ENCODE peak calls at places on chromosome 12, in four cellular contexts. One of them, this sample, is unnamed.

GRCh38 chr12:50765325-50765911 is 1.5 kb downstream of the ATF1 start:
- DNase-seq in HepG2: peak; percentile 50
- DNase-seq in HCT116: no peak
- DNase-seq in K562: peak; percentile 71
- DNase-seq in this sample: peak; percentile 75

GRCh38 chr12:91722072-91722471 is 423.6 kb downstream of the BTG1 start:
- DNase-seq in HepG2: no peak
- DNase-seq in K562: no peak
- DNase-seq in HCT116: no peak
- DNase-seq in this sample: no peak

GRCh38 chr12:58818546-58818945 is 101.8 kb downstream of the LRIG3 start:
- DNase-seq in HCT116: no peak
- DNase-seq in K562: no peak
- DNase-seq in HepG2: no peak
- DNase-seq in this sample: no peak

GRCh38 chr12:124746649-124747425 is 116.8 kb downstream of the SCARB1 start:
- DNase-seq in HepG2: no peak
- DNase-seq in K562: no peak
- DNase-seq in HCT116: no peak
- DNase-seq in this sample: no peak

GRCh38 chr12:76260390-76260748 is 87.8 kb downstream of the BBS10 start:
- DNase-seq in K562: no peak
- DNase-seq in HepG2: no peak
- DNase-seq in HCT116: no peak
- DNase-seq in this sample: no peak

GRCh38 chr12:79381246-79382208 is 309.2 kb downstream of the PAWR start:
- DNase-seq in HepG2: no peak
- DNase-seq in HCT116: no peak
- DNase-seq in K562: no peak
- DNase-seq in this sample: no peak

GRCh38 chr12:52175411-52176350 is 16.1 kb downstream of the KRT80 start:
- DNase-seq in HCT116: no peak
- DNase-seq in K562: no peak
- DNase-seq in HepG2: peak; percentile 36
- DNase-seq in this sample: no peak

GRCh38 chr12:109723311-109723791 is 9.7 kb downstream of the FAM222A start:
- DNase-seq in K562: no peak
- DNase-seq in HepG2: no peak
- DNase-seq in HCT116: no peak
- DNase-seq in this sample: no peak

GRCh38 chr12:111168009-111168786 is 200.7 kb downstream of the PHETA1 start:
- DNase-seq in HepG2: no peak
- DNase-seq in K562: no peak
- DNase-seq in HCT116: no peak
- DNase-seq in this sample: no peak

GRCh38 chr12:49161092-49161795 is 27.6 kb downstream of the TUBA1A start:
- DNase-seq in HepG2: no peak
- DNase-seq in HCT116: no peak
- DNase-seq in K562: no peak
- DNase-seq in this sample: no peak

GRCh38 chr12:95473440-95473946 is 459 bp upstream of the METAP2 start:
- DNase-seq in HCT116: peak; percentile 19
- DNase-seq in K562: peak; percentile 42
- DNase-seq in HepG2: peak; percentile 39
- DNase-seq in this sample: peak; percentile 18

GRCh38 chr12:108479364-108480070 is 35.6 kb upstream of the FICD start:
- DNase-seq in HCT116: no peak
- DNase-seq in K562: no peak
- DNase-seq in HepG2: no peak
- DNase-seq in this sample: no peak

GRCh38 chr12:113587720-113588119 is 116.0 kb upstream of the LHX5 start:
- DNase-seq in HCT116: no peak
- DNase-seq in HepG2: no peak
- DNase-seq in K562: no peak
- DNase-seq in this sample: no peak

GRCh38 chr12:75444444-75445136 is 36.0 kb upstream of the GLIPR1 start:
- DNase-seq in K562: no peak
- DNase-seq in HepG2: peak; percentile 44
- DNase-seq in HCT116: no peak
- DNase-seq in this sample: no peak

GRCh38 chr12:53424626-53425514 is 1.2 kb downstream of the AMHR2 start:
- DNase-seq in K562: peak; percentile 84
- DNase-seq in HepG2: no peak
- DNase-seq in HCT116: no peak
- DNase-seq in this sample: no peak

GRCh38 chr12:3667485-3667884 is 85.4 kb downstream of the CRACR2A start:
- DNase-seq in K562: no peak
- DNase-seq in HepG2: no peak
- DNase-seq in HCT116: no peak
- DNase-seq in this sample: no peak

GRCh38 chr12:45324391-45324790 is 108.5 kb downstream of the ANO6 start:
- DNase-seq in K562: peak; percentile 26
- DNase-seq in HepG2: no peak
- DNase-seq in HCT116: no peak
- DNase-seq in this sample: no peak

GRCh38 chr12:131527092-131527491 is 183.8 kb upstream of the SFSWAP start:
- DNase-seq in HepG2: no peak
- DNase-seq in K562: no peak
- DNase-seq in HCT116: no peak
- DNase-seq in this sample: no peak

GRCh38 chr12:131528144-131528543 is 182.7 kb upstream of the SFSWAP start:
- DNase-seq in HCT116: no peak
- DNase-seq in HepG2: no peak
- DNase-seq in K562: no peak
- DNase-seq in this sample: no peak

GRCh38 chr12:131527736-131528135 is 183.2 kb upstream of the SFSWAP start:
- DNase-seq in K562: no peak
- DNase-seq in HCT116: no peak
- DNase-seq in HepG2: no peak
- DNase-seq in this sample: no peak

GRCh38 chr12:131529196-131530040 is 181.5 kb upstream of the SFSWAP start:
- DNase-seq in HepG2: no peak
- DNase-seq in K562: peak; percentile 61
- DNase-seq in HCT116: no peak
- DNase-seq in this sample: no peak

GRCh38 chr12:131525795-131526508 is 184.9 kb upstream of the SFSWAP start:
- DNase-seq in HCT116: no peak
- DNase-seq in K562: no peak
- DNase-seq in HepG2: no peak
- DNase-seq in this sample: no peak
- TF ChIP-seq CTCF in HCT116: no peak
- TF ChIP-seq CTCF in K562: no peak
- TF ChIP-seq CTCF in HepG2: no peak
- TF ChIP-seq CTCF in this sample: no peak

GRCh38 chr12:116454950-116455447 is 104.2 kb upstream of the MAP1LC3B2 start:
- DNase-seq in K562: no peak
- DNase-seq in HCT116: peak; percentile 96
- DNase-seq in HepG2: no peak
- DNase-seq in this sample: peak; percentile 22
- TF ChIP-seq TCF7L2 in K562: no peak
- TF ChIP-seq TCF7L2 in HCT116: peak; percentile 2
- TF ChIP-seq TCF7L2 in HepG2: no peak
- TF ChIP-seq TCF7L2 in this sample: peak; percentile 43

GRCh38 chr12:99985129-99985570 is 414 bp upstream of the ANKS1B start:
- DNase-seq in HCT116: no peak
- DNase-seq in HepG2: no peak
- DNase-seq in K562: no peak
- DNase-seq in this sample: no peak

GRCh38 chr12:99981639-99982190 is 3.0 kb downstream of the ANKS1B start:
- DNase-seq in HepG2: no peak
- DNase-seq in HCT116: no peak
- DNase-seq in K562: no peak
- DNase-seq in this sample: no peak

GRCh38 chr12:99983721-99984258 is 946 bp downstream of the ANKS1B start:
- DNase-seq in HCT116: no peak
- DNase-seq in K562: no peak
- DNase-seq in HepG2: no peak
- DNase-seq in this sample: no peak

GRCh38 chr12:99985631-99986030 is 895 bp upstream of the ANKS1B start:
- DNase-seq in K562: no peak
- DNase-seq in HepG2: no peak
- DNase-seq in HCT116: no peak
- DNase-seq in this sample: no peak

DNA sequence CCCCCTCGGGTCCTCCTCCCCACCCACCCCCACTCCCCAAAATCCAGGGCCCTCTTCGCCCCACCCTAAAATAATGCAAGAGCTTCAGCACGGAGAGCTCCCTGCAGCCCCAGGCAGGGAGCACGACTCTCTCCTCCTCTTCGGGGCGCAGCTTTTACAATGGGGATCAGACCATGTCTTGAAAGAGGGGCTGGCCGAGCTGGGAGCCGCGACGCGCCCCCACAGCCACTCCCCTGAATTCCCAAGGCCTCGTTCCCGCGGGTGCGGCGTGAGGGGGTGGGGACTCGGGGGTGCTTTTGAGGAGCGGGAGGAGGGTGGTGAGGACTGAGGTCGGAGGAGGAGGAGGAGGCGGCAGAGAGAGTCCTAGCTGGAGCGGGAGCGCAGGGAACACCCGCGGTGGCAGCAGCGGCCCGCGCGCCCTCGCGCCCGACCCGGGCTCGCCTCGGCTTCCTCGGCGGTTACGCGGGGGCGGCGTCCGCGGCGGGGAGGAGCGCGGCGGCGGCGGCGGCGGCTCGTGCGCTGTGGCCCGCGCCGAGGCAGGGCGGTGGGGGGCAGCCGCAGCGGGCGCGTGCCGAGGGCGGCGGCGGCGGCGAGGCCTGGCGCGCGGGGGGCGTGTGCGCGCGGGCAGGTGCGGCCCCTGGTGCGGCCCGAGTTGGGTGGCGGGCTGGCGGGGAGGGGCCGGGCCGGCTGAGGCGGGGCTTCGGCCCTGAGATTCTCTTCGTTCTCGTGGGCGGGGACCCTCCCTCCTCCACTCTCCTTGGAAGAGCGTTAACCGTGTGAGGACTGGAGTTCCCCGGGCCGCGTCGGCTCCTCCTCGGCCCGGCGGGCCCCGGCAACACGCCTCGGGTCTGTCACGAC is at the start of gene ANKS1B:
- DNase-seq in HepG2: no peak
- DNase-seq in K562: peak; percentile 57
- DNase-seq in HCT116: no peak
- DNase-seq in this sample: no peak
- TF ChIP-seq POLR2AphosphoS5 in HepG2: no peak
- TF ChIP-seq POLR2AphosphoS5 in K562: no peak
- TF ChIP-seq POLR2AphosphoS5 in HCT116: no peak
- TF ChIP-seq POLR2AphosphoS5 in this sample: no peak

GRCh38 chr12:57766464-57767311 is at the start of gene CYP27B1:
- DNase-seq in HCT116: no peak
- DNase-seq in K562: peak; percentile 47
- DNase-seq in HepG2: no peak
- DNase-seq in this sample: no peak

GRCh38 chr12:57767876-57768275 is 998 bp upstream of the CYP27B1 start:
- DNase-seq in HepG2: no peak
- DNase-seq in K562: no peak
- DNase-seq in HCT116: no peak
- DNase-seq in this sample: no peak

GRCh38 chr12:57765003-57765697 is 1.7 kb downstream of the CYP27B1 start:
- DNase-seq in K562: no peak
- DNase-seq in HepG2: peak; percentile 40
- DNase-seq in HCT116: no peak
- DNase-seq in this sample: no peak

GRCh38 chr12:57765698-57766463 is 997 bp downstream of the CYP27B1 start:
- DNase-seq in HCT116: no peak
- DNase-seq in HepG2: no peak
- DNase-seq in K562: no peak
- DNase-seq in this sample: no peak

DNA sequence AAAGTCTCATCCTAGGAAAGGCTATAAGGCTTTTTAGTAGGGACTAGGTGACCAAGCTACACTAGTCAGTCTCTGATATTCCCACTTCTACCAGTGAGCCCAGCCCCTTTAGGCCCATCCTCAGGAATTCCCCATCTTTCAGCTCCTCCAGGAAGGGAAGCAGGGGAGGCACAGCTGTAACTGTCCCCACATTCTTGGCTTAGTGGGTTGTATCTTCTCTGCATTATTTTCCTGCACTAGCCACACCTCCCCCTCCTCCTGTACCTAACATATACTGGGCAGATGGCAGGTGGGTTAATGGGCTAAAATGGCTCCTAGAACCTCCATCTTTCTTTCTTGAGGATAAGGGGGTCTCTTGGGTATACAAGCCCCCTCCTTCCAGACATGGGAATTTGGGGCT is 439 bp upstream of the CYP27B1 start:
- DNase-seq in HepG2: no peak
- DNase-seq in K562: no peak
- DNase-seq in HCT116: no peak
- DNase-seq in this sample: no peak
- TF ChIP-seq CTCF in HepG2: no peak
- TF ChIP-seq CTCF in K562: no peak
- TF ChIP-seq CTCF in HCT116: no peak
- TF ChIP-seq CTCF in this sample: no peak

DNA sequence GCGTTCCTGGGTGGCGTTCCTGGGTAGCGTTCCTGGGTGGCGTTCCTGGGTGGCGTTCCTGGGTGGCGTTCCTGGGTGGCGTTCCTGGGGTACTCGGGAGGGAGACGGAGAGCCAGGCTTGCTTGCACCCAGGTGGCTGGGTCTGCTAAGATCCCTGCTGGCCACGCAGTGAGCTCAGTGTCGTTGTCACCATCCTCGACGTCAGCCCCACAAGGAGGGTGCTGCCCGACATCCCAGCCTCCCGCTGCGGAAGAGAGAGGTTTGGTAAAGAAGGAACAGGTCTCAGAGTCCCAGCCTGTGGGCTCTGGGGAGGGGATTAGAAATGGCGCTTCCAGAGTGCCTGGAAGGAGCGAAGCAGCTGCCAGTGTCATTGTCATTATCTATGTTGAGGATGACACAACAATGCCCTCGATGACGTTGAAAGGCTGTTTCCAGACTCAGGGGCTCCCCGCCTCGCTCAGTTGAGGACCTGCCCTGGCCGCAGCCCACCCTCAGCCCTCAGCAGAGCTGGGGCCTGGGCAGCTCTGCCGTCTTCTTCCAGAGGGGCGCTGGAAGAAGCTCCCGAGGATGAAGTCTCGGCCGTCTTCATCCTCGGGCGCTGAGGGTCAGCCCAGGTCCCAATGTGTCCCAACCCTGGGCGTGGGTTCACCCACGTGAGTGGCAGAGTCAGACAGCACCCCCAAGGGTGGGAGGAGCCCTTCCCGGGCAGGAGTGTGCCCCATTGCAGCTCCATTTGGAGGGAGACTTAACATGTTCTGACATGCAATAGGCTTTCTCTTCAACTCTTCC is 328.8 kb downstream of the ADGRD1 start:
- DNase-seq in K562: no peak
- DNase-seq in HepG2: no peak
- DNase-seq in HCT116: no peak
- DNase-seq in this sample: no peak
- TF ChIP-seq TCF7L2 in K562: no peak
- TF ChIP-seq TCF7L2 in HepG2: no peak
- TF ChIP-seq TCF7L2 in HCT116: no peak
- TF ChIP-seq TCF7L2 in this sample: no peak